ENCODE peak calls at places on chromosomes 16 and 17, in four cellular contexts. S is cardiac muscle cell, W is heart right ventricle, R is GM12865. Z is an unnamed sample.

GRCh38 chr17:50660042-50660886 is 25.6 kb downstream of the ABCC3 start:
- DNase-seq in R (no peak), S (no peak), W (peak; percentile 59), Z (no peak)

GRCh38 chr16:18958621-18959578 is 24.8 kb upstream of the TMC7 start:
- DNase-seq in R (no peak), S (peak; percentile 61), W (no peak), Z (peak; percentile 76)

GRCh38 chr16:79114759-79115158 is 485.8 kb downstream of the MAF start:
- DNase-seq in S (peak; percentile 10), R (no peak), W (no peak), Z (no peak)

GRCh38 chr16:84999200-84999599 is 12.1 kb downstream of the ZDHHC7 start:
- DNase-seq in S (no peak), R (no peak), W (no peak), Z (no peak)

GRCh38 chr16:89324056-89325010 is 106.8 kb downstream of the ZNF778 start:
- DNase-seq in R (peak; percentile 93), W (no peak), S (no peak), Z (no peak)

GRCh38 chr16:89949121-89949742 is 677 bp downstream of the DEF8 start:
- DNase-seq in R (no peak), S (no peak), W (no peak), Z (no peak)

GRCh38 chr17:29135464-29135863 is 44.7 kb downstream of the MYO18A start:
- DNase-seq in S (no peak), R (no peak), W (no peak), Z (no peak)

GRCh38 chr17:78715000-78715771 is 66.9 kb downstream of the CYTH1 start:
- DNase-seq in R (peak; percentile 56), W (no peak), S (no peak), Z (no peak)

GRCh38 chr16:30005341-30006094 is 5.3 kb downstream of the DOC2A start:
- DNase-seq in S (peak; percentile 52), W (no peak), R (peak; percentile 53), Z (peak; percentile 64)

GRCh38 chr16:3756113-3756512 is 38.8 kb upstream of the TRAP1 start:
- DNase-seq in W (no peak), R (no peak), S (no peak), Z (no peak)

GRCh38 chr17:80008848-80009247 is 26.8 kb downstream of the TBC1D16 start:
- DNase-seq in R (no peak), W (no peak), S (no peak), Z (no peak)

GRCh38 chr17:2400877-2401425 is at the start of gene MNT:
- DNase-seq in W (peak; percentile 96), R (peak; percentile 98), S (peak; percentile 96), Z (peak; percentile 97)

GRCh38 chr16:75219838-75220237 is 1.1 kb downstream of the CTRB1 start:
- DNase-seq in R (peak; percentile 29), W (no peak), S (no peak), Z (no peak)

GRCh38 chr17:36221187-36221586 is 10.3 kb downstream of the CCL4L2 start:
- DNase-seq in R (no peak), W (no peak), S (no peak), Z (no peak)

GRCh38 chr17:81514485-81514734 is 1.8 kb upstream of the ACTG1 start:
- DNase-seq in R (no peak), S (no peak), W (no peak), Z (no peak)

GRCh38 chr16:55399911-55400310 is 75.9 kb downstream of the IRX6 start:
- DNase-seq in R (no peak), W (no peak), S (no peak), Z (no peak)

GRCh38 chr17:17757391-17757791 is 76.1 kb downstream of the RAI1 start:
- DNase-seq in S (no peak), W (no peak), R (peak; percentile 44), Z (no peak)
- H3K4me3 ChIP-seq in S (no peak overlapping the region), W (no peak overlapping the region), R (no peak overlapping the region), Z (no peak overlapping the region)

DNA sequence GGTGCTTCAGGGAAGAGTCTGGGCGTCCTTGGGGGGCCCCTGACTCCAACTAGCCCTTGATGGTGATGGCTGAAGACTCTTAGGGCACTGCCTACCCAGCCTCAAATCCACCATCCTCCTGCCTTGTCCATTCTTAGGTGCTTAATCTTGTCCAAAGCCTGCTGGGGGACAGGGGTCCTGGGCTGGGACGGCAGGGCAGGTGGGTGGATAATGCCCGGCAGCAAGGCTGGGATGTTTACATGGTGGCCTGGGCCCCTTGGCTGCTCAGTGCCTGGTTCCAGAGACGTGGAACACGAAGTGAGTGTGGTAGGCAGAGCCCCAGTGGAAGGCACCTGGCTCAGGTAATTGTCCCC is 2.2 kb downstream of the FOXJ1 start:
- DNase-seq in S (no peak), W (no peak), R (no peak), Z (no peak)
- H3K4me3 ChIP-seq in S (no peak overlapping the region), W (no peak overlapping the region), R (no peak overlapping the region), Z (no peak overlapping the region)

GRCh38 chr17:58525239-58525638 is 10.8 kb upstream of the MTMR4 start:
- DNase-seq in W (peak; percentile 72), S (no peak), R (no peak), Z (peak; percentile 30)
- H3K4me3 ChIP-seq in W (peak overlapping the region; percentile 15), S (no peak overlapping the region), R (no peak overlapping the region), Z (no peak overlapping the region)

GRCh38 chr17:48583708-48584582 is 5.8 kb upstream of the HOXB4 start:
- DNase-seq in W (no peak), R (no peak), S (no peak), Z (no peak)
- H3K4me3 ChIP-seq in W (no peak overlapping the region), R (no peak overlapping the region), S (no peak overlapping the region), Z (no peak overlapping the region)

Z was measured in A673.